ENCODE peak calls at places on chromosomes 3 and 15, in six cellular contexts. J is trophoblast cell, X is H9, W is mesenchymal stem cell, D is IMR-90, L is H1. E is an unnamed sample.

GRCh38 chr3:47098910-47099309 is 65.0 kb downstream of the SETD2 start:
- DNase-seq in J (peak; percentile 87), X (no peak), W (no peak), D (no peak), L (no peak), E (no peak)

GRCh38 chr3:13769422-13769821 is 110.4 kb downstream of the WNT7A start:
- DNase-seq in J (no peak), X (no peak), W (no peak), D (no peak), L (peak; percentile 39), E (no peak)

GRCh38 chr15:70449311-70450141 is 313.8 kb downstream of the UACA start:
- DNase-seq in J (no peak), X (no peak), W (no peak), D (no peak), L (no peak), E (no peak)

GRCh38 chr3:98343647-98344507 is 9.8 kb upstream of the OR5K4 start:
- DNase-seq in J (peak; percentile 91), X (peak; percentile 76), W (peak; percentile 39), D (peak; percentile 17), L (peak; percentile 76), E (peak; percentile 63)

GRCh38 chr3:69009559-69010410 is 3.7 kb downstream of the EOGT start:
- DNase-seq in J (peak; percentile 84), X (peak; percentile 82), W (peak; percentile 38), D (peak; percentile 92), L (no peak), E (no peak)

GRCh38 chr15:31352283-31352880 is 25.7 kb downstream of the KLF13 start:
- DNase-seq in J (no peak), X (no peak), W (no peak), D (peak; percentile 4), L (no peak), E (no peak)

GRCh38 chr3:32856355-32856889 is 38.6 kb downstream of the TRIM71 start:
- DNase-seq in J (peak; percentile 82), X (no peak), W (no peak), D (no peak), L (no peak), E (no peak)

GRCh38 chr3:189685854-189686253 is 54.7 kb downstream of the TP63 start:
- DNase-seq in J (no peak), X (no peak), W (peak; percentile 66), D (peak; percentile 93), L (no peak), E (no peak)

GRCh38 chr3:98602078-98602678 is 8.8 kb upstream of the CPOX start:
- DNase-seq in J (peak; percentile 83), X (peak; percentile 37), W (peak; percentile 67), D (peak; percentile 76), L (no peak), E (no peak)

GRCh38 chr3:160869825-160870224 is 113.8 kb downstream of the PPM1L start:
- DNase-seq in J (peak; percentile 99), X (no peak), W (peak; percentile 1), D (no peak), L (no peak), E (no peak)

GRCh38 chr15:96171271-96171739 is 159.2 kb upstream of the NR2F2 start:
- DNase-seq in J (peak; percentile 67), X (no peak), W (no peak), D (no peak), L (no peak), E (no peak)

GRCh38 chr3:117748131-117748530 is 1038.6 kb downstream of the TUSC7 start:
- DNase-seq in J (no peak), X (no peak), W (no peak), D (peak; percentile 42), L (no peak), E (no peak)

GRCh38 chr3:114155370-114155821 is 23.5 kb downstream of the DRD3 start:
- DNase-seq in J (peak; percentile 62), X (peak; percentile 73), W (peak; percentile 29), D (peak; percentile 30), L (peak; percentile 74), E (no peak)

GRCh38 chr3:133169669-133170068 is 131.5 kb downstream of the TMEM108 start:
- DNase-seq in J (peak; percentile 29), X (no peak), W (no peak), D (no peak), L (no peak), E (no peak)

GRCh38 chr3:133167340-133168024 is 129.3 kb downstream of the TMEM108 start:
- DNase-seq in J (no peak), X (no peak), W (no peak), D (no peak), L (no peak), E (no peak)

GRCh38 chr3:133162906-133163305 is 124.7 kb downstream of the TMEM108 start:
- DNase-seq in J (no peak), X (no peak), W (no peak), D (no peak), L (no peak), E (no peak)

GRCh38 chr3:133168025-133168401 is 129.8 kb downstream of the TMEM108 start:
- DNase-seq in J (no peak), X (no peak), W (no peak), D (no peak), L (no peak), E (no peak)
- H4K91ac ChIP-seq in J (no peak overlapping the region), X (no peak overlapping the region), W (no peak overlapping the region), D (no peak overlapping the region), L (no peak overlapping the region), E (no peak overlapping the region)

DNA sequence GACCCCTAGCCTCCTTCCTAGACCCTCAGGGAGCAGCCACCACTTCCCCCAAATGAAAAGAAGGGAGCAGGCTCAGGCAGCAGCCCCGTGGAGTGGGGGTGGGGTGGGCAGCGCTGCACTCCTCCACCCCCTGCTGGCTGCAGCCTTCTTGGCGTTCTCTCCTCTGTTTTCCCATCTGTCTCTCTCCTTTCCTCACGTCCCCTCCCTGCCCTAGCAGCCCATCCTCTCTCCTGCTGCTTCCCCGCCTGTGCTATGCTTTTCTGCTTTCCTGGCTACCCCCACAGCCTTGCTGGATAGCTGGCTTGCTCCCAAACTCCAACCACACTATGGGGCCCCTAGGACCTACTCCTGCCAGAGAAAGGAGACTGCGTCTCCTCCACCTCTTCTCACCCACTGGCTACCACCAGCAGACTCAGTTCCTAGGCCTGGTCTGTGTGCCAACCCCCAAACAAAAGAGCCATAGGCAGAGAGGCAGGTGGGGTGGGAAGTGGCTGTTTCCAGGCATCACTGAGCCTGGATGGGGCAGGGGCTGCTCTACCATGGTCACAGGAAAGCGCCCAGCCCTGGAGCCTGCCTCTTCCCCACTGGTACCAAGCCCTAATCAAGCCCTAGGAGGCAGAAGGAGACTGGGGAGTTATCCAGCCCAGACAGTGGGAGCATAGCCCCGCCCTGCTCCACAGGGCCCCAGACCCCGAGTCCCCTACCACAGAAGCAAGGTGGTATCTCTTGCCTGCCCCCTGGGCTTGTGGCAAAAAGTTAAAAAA is 3.4 kb upstream of the DISP2 start:
- DNase-seq in J (no peak), X (peak; percentile 71), W (peak; percentile 48), D (peak; percentile 39), L (peak; percentile 74), E (no peak)
- H3K4me1 ChIP-seq in J (peaks cover 7% of the 10 kb centered on the region), X (no peaks in the 10 kb centered on the region), W (peaks cover 23% of the 10 kb centered on the region), D (peaks cover 6% of the 10 kb centered on the region), L (peaks cover 22% of the 10 kb centered on the region), E (peaks cover 13% of the 10 kb centered on the region)

GRCh38 chr3:178343433-178344038 is 192.7 kb upstream of the KCNMB2 start:
- DNase-seq in J (no peak), X (no peak), W (no peak), D (no peak), L (no peak), E (no peak)
- H3K23ac ChIP-seq in J (no peak overlapping the region), X (no peak overlapping the region), W (no peak overlapping the region), D (no peak overlapping the region), L (no peak overlapping the region), E (no peak overlapping the region)

DNA sequence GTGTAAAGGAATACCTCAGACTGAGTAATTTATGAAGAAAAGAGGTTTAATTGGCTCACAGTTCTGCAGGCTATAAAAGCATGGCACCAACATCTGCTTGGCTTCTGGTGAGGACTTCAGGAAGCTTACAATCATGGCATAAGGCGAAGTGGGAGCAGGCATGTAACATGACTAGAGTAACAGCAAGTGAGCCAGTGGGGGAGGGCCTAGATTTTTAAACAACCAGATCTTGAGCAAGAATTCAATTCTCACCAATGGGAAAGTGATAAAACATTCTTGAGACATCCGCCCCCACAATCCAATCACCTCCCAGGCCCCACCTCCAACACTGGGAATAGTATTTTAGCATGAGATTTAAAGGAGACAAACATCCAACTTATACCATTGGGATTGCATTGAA is 44.2 kb upstream of the BCL2A1 start:
- DNase-seq in J (no peak), X (no peak), W (no peak), D (no peak), L (no peak), E (no peak)
- H4K91ac ChIP-seq in J (no peak overlapping the region), X (no peak overlapping the region), W (no peak overlapping the region), D (no peak overlapping the region), L (no peak overlapping the region), E (no peak overlapping the region)

DNA sequence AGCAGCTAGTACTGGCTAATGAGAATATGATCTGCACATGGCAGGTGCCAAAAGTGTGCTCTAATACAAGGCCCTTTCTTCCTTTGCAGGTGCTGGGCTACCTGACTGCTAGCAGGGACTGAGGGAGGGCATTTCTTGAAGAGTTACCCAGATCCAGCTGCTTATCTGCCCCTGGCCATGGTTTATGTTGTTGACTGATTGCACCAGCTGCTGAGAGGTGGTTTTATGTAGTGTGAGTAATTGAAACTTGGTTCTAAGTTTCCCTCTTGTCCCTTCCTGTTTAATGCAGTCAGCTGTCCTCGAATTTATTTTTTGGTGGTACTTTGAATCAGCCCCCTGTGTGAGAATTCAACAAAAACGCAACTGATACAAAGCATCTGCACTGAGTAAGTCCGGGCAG is 288.3 kb upstream of the C2CD4B start:
- DNase-seq in J (no peak), X (no peak), W (peak; percentile 54), D (peak; percentile 56), L (no peak), E (no peak)
- H3K4me1 ChIP-seq in J (peaks cover 31% of the 10 kb centered on the region), X (peaks cover 20% of the 10 kb centered on the region), W (peaks cover 35% of the 10 kb centered on the region), D (peaks cover 40% of the 10 kb centered on the region), L (peaks cover 16% of the 10 kb centered on the region), E (peaks cover 31% of the 10 kb centered on the region)

DNA sequence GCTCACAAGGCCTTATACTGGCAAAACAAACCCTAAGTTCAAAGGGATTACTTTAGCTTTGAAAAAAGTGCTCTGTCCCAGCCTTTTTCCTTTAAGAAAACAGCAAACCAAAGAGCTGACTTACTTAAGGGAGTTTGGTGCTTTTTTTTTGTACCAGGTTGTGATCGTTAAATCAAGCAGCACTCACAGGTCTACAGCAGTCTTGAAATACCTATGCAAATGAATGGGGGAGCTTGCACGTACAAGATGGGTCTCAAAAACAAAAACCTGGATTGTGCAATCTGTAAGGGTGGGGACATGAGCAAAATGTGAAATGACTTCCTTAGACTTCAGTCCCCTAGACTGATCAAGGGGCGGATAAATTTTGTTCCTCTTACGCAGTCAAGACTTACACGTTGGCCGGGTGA is 11.6 kb upstream of the PIK3CB start:
- DNase-seq in J (peak; percentile 91), X (no peak), W (no peak), D (no peak), L (no peak), E (no peak)
- H3K23ac ChIP-seq in J (no peak overlapping the region), X (no peak overlapping the region), W (no peak overlapping the region), D (no peak overlapping the region), L (no peak overlapping the region), E (no peak overlapping the region)

GRCh38 chr3:11060500-11061251 is 68.1 kb downstream of the SLC6A1 start:
- DNase-seq in J (peak; percentile 57), X (peak; percentile 88), W (peak; percentile 67), D (peak; percentile 50), L (peak; percentile 89), E (peak; percentile 78)
- H4K91ac ChIP-seq in J (no peak overlapping the region), X (no peak overlapping the region), W (no peak overlapping the region), D (peak overlapping the region; percentile 76), L (no peak overlapping the region), E (no peak overlapping the region)